ENCODE peak calls at places on chromosomes 5 and 9, in five cellular contexts. E is mammary epithelial cell, W is PC-9, G is GM23338, N is H9. B is an unnamed sample.

GRCh38 chr9:19085295-19085694 is 17.4 kb downstream of the HAUS6 start:
- DNase-seq in E (no peak), G (peak; percentile 82), N (no peak), W (no peak), B (no peak)

GRCh38 chr5:128081111-128081865 is 2.3 kb upstream of the SLC12A2 start:
- DNase-seq in W (peak; percentile 45), G (no peak), E (no peak), N (no peak), B (no peak)

GRCh38 chr9:120655005-120655622 is 59.2 kb downstream of the MEGF9 start:
- DNase-seq in N (no peak), W (peak; percentile 55), E (peak; percentile 73), G (no peak), B (no peak)

GRCh38 chr9:114250235-114250568 is 72.7 kb upstream of the ORM1 start:
- DNase-seq in W (no peak), N (no peak), G (no peak), E (no peak), B (no peak)

GRCh38 chr9:137802521-137803243 is 74.9 kb upstream of the CACNA1B start:
- DNase-seq in G (no peak), W (no peak), N (no peak), E (no peak), B (no peak)

GRCh38 chr5:135265497-135266300 is 133.3 kb downstream of the MACROH2A1 start:
- DNase-seq in E (no peak), G (no peak), N (no peak), W (no peak), B (no peak)

GRCh38 chr5:126452477-126452876 is 29.3 kb downstream of the GRAMD2B start:
- DNase-seq in G (no peak), E (no peak), N (no peak), W (no peak), B (no peak)

GRCh38 chr9:88835038-88835466 is 156.2 kb upstream of the S1PR3 start:
- DNase-seq in W (no peak), E (peak; percentile 67), G (no peak), N (no peak), B (peak; percentile 23)

GRCh38 chr9:35844628-35845301 is 15.7 kb downstream of the TMEM8B start:
- DNase-seq in N (no peak), G (peak; percentile 64), W (peak; percentile 83), E (peak; percentile 83), B (peak; percentile 17)

GRCh38 chr9:86945868-86946711 is 1.2 kb downstream of the GAS1 start:
- DNase-seq in W (peak; percentile 41), N (peak; percentile 66), E (peak; percentile 73), G (peak; percentile 73), B (peak; percentile 75)

GRCh38 chr5:55634204-55634785 is 77.8 kb downstream of the SLC38A9 start:
- DNase-seq in N (no peak), E (no peak), G (no peak), W (no peak), B (no peak)

GRCh38 chr5:54390015-54390414 is 65.5 kb upstream of the HSPB3 start:
- DNase-seq in N (no peak), W (peak; percentile 53), E (peak; percentile 95), G (no peak), B (no peak)

GRCh38 chr5:159510282-159510681 is 180.0 kb upstream of the IL12B start:
- DNase-seq in W (peak; percentile 83), N (peak; percentile 93), G (peak; percentile 89), E (no peak), B (no peak)

GRCh38 chr5:16859346-16859745 is 76.7 kb downstream of the MYO10 start:
- DNase-seq in N (no peak), E (no peak), G (no peak), W (no peak), B (no peak)

GRCh38 chr9:115694014-115694413 is 459.6 kb upstream of the PAPPA start:
- DNase-seq in E (peak; percentile 65), W (peak; percentile 45), N (peak; percentile 49), G (peak; percentile 80), B (no peak)

GRCh38 chr5:160269017-160269416 is 39.7 kb downstream of the FABP6 start:
- DNase-seq in G (no peak), E (peak; percentile 56), W (peak; percentile 64), N (no peak), B (no peak)

GRCh38 chr5:142913728-142914338 is 143.7 kb downstream of the ARHGAP26 start:
- DNase-seq in W (peak; percentile 97), E (peak; percentile 75), N (no peak), G (no peak), B (no peak)

GRCh38 chr9:75200892-75201470 is 112.7 kb downstream of the OSTF1 start:
- DNase-seq in N (no peak), E (peak; percentile 12), W (peak; percentile 46), G (peak; percentile 86), B (no peak)

GRCh38 chr9:20753761-20754160 is 69.7 kb downstream of the FOCAD start:
- DNase-seq in G (no peak), N (no peak), E (peak; percentile 71), W (peak; percentile 79), B (no peak)

GRCh38 chr5:133265720-133266575 is 214.1 kb downstream of the HSPA4 start:
- DNase-seq in G (no peak), N (no peak), W (no peak), E (no peak), B (no peak)

GRCh38 chr9:20391208-20391607 is 231.1 kb downstream of the MLLT3 start:
- DNase-seq in W (no peak), G (no peak), N (no peak), E (no peak), B (no peak)

GRCh38 chr9:83177747-83178146 is 114.8 kb upstream of the RASEF start:
- DNase-seq in G (no peak), E (no peak), W (no peak), N (no peak), B (no peak)

GRCh38 chr9:127707766-127708165 is 978 bp downstream of the CFAP157 start:
- DNase-seq in E (no peak), W (no peak), N (no peak), G (peak; percentile 68), B (no peak)

GRCh38 chr9:942805-943580 is 33.5 kb upstream of the DMRT3 start:
- DNase-seq in E (no peak), N (peak; percentile 53), W (no peak), G (peak; percentile 52), B (no peak)

GRCh38 chr5:127312131-127312530 is 21.5 kb downstream of the MEGF10 start:
- DNase-seq in E (no peak), N (no peak), W (no peak), G (no peak), B (no peak)

DNA sequence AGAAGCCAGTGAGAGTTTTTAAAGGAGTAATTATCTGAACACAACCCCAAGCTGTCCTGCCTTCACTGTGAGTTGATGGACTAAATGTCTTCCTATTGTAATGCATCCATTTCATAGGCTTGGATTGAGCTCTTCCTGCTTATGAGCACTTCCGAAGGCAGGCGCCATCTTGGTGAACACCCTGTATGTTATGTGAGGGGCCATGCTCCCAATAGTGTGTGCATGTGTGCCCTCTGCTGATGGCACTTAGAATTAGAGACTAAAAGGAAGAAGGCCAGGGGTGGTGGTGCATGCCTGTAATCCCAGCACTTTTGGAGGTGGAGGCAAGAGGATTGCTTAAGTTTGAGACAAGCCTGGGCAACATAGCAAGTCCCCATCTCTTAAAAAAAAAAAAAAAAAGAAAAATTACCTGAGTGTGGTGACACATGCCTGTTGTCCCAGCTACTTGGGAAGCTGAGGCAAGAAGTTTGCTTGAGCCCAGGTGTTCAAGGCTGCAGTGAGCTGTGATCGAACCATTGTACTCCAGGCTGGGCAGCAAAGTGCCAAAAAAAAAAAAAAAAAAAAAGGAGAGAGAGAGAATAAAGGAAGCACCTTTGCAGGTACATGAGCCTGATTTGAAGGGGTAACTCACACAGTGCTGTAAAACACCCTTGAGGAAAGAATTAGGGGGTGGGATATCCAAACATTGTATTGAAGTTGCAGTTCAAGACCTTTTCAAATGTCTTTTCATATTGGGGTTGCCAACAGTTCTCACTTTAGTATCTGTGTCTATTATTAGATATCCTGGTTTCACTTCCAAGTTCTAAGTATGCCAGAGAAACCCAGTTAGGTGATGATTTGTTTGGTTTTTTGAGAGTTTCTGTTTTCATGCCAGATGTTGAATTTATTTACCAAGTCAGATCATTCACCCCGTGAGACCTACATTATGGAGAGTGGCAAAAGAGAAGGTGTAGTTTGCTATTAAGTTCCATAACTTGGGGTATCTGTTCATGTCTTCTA is 64.8 kb downstream of the C9orf152 start:
- DNase-seq in N (peak; percentile 45), G (peak; percentile 59), E (no peak), W (no peak), B (peak; percentile 33)
- TF ChIP-seq CTCF in N (peak; percentile 48), G (peak; percentile 76), E (peak; percentile 27), W (no peak), B (peak; percentile 42)

GRCh38 chr5:131637694-131638093 is 2.7 kb upstream of the RAPGEF6 start:
- DNase-seq in G (peak; percentile 30), W (no peak), N (no peak), E (no peak), B (no peak)

GRCh38 chr5:131635755-131636479 is 888 bp upstream of the RAPGEF6 start:
- DNase-seq in E (peak; percentile 18), N (no peak), G (peak; percentile 24), W (no peak), B (no peak)

GRCh38 chr5:131634996-131635754 is at the start of gene RAPGEF6:
- DNase-seq in N (peak; percentile 98), G (peak; percentile 99), W (peak; percentile 99), E (peak; percentile 100), B (peak; percentile 99)

GRCh38 chr5:131633830-131634229 is 1.2 kb downstream of the RAPGEF6 start:
- DNase-seq in N (no peak), E (no peak), W (no peak), G (no peak), B (no peak)

GRCh38 chr5:131634666-131634995 is 398 bp downstream of the RAPGEF6 start:
- DNase-seq in W (peak; percentile 54), G (peak; percentile 89), E (peak; percentile 54), N (peak; percentile 87), B (peak; percentile 73)
- H4K20me1 ChIP-seq in W (peaks cover 7% of the 10 kb centered on the region), G (peaks cover 4% of the 10 kb centered on the region), E (no peaks in the 10 kb centered on the region), N (no peaks in the 10 kb centered on the region), B (peaks cover 10% of the 10 kb centered on the region)

GRCh38 chr9:15977438-15977837 is 424.6 kb downstream of the CCDC171 start:
- DNase-seq in E (no peak), W (no peak), N (no peak), G (no peak), B (no peak)

DNA sequence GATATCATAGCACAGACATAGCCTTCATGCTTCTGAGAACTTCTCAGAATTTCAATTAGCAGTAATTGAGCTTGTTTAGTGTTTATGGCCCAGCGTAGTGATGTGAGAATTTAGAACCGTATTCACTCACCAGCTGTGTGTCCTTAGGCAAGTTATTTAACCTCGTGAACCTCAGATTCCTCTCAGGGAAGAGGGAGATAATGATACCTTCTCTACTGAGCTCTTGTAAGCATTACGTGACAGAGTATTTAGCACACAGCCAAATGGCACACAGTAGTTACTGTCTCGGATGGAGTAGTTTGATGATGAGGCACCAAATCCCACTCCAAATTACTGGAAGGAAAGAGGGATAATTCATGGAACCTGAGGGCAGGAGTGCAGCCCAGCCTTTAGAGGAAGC is 429.3 kb downstream of the CCDC171 start:
- DNase-seq in W (no peak), N (no peak), E (no peak), G (no peak), B (no peak)
- TF ChIP-seq CTCF in W (no peak), N (no peak), E (no peak), G (no peak), B (no peak)

DNA sequence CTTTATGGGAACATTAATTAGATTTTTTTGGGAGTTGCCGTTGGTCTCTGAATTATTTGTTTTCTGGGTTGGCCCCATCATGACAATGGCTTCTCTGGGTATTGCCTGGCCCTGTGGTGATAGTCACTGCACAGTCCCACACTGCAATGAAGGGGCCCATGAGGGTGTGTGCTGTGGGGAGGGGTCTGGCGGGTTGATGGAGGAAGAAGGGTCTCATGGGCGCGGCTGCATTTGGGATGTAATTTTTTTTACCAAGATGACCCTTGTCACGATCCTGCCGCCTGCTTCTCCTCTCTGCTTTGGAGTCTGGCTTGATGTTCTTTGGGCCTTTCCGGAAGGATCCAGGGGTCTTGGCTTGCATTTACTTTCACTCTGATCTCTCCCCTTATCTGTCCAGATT is 44.1 kb downstream of the WNK2 start:
- DNase-seq in G (no peak), W (no peak), E (no peak), N (no peak), B (no peak)
- H4K20me1 ChIP-seq in G (peaks cover 7% of the 10 kb centered on the region), W (no peaks in the 10 kb centered on the region), E (no peaks in the 10 kb centered on the region), N (no peaks in the 10 kb centered on the region), B (no peaks in the 10 kb centered on the region)